ENCODE peak calls at places on chromosome 7, in eight cellular contexts. M is A549, T is IMR-90, E is breast epithelium, Y is tibial nerve, P is upper lobe of left lung, L is erythroblast, G is K562. O is an unnamed sample.

GRCh38 chr7:25519962-25520562 is 291.8 kb upstream of the NPVF start:
- DNase-seq in M (no peak), T (no peak), E (no peak), Y (no peak), P (no peak), L (no peak), G (no peak), O (no peak)

GRCh38 chr7:7911339-7911738 is 57.3 kb upstream of the GLCCI1 start:
- DNase-seq in M (no peak), T (peak), E (no peak), Y (no peak), P (no peak), L (no peak), G (no peak), O (peak)

GRCh38 chr7:22142593-22142992 is 196.9 kb upstream of the CDCA7L start:
- DNase-seq in M (no peak), T (no peak), E (no peak), Y (no peak), P (no peak), L (no peak), G (no peak), O (no peak)

GRCh38 chr7:81074406-81074805 is 155.6 kb upstream of the SEMA3C start:
- DNase-seq in M (no peak), T (no peak), E (no peak), Y (no peak), P (no peak), L (no peak), G (no peak), O (no peak)

GRCh38 chr7:27210441-27211083 is 10.7 kb upstream of the HOXA13 start:
- DNase-seq in M (peak), T (peak), E (no peak), Y (peak), P (no peak), L (peak), G (peak), O (no peak)

GRCh38 chr7:106345421-106346166 is 60.8 kb upstream of the NAMPT start:
- DNase-seq in M (no peak), T (peak), E (no peak), Y (no peak), P (no peak), L (no peak), G (peak), O (no peak)

GRCh38 chr7:117399820-117400422 is 27.4 kb downstream of the ASZ1 start:
- DNase-seq in M (peak), T (peak), E (no peak), Y (no peak), P (no peak), L (no peak), G (no peak), O (no peak)

GRCh38 chr7:98281757-98282652 is 519 bp downstream of the BRI3 start:
- DNase-seq in M (no peak), T (no peak), E (peak), Y (peak), P (no peak), L (peak), G (peak), O (no peak)

GRCh38 chr7:74625446-74625845 is 32.1 kb upstream of the GTF2I start:
- DNase-seq in M (no peak), T (peak), E (no peak), Y (no peak), P (peak), L (peak), G (peak), O (no peak)

GRCh38 chr7:90430614-90431445 is 27.6 kb downstream of the CLDN12 start:
- DNase-seq in M (no peak), T (peak), E (no peak), Y (no peak), P (no peak), L (no peak), G (no peak), O (no peak)

GRCh38 chr7:22962775-22963358 is 51.1 kb downstream of the HYCC1 start:
- DNase-seq in M (no peak), T (peak), E (no peak), Y (no peak), P (no peak), L (no peak), G (no peak), O (no peak)

GRCh38 chr7:139937685-139938084 is 108.6 kb downstream of the TBXAS1 start:
- DNase-seq in M (no peak), T (no peak), E (no peak), Y (no peak), P (peak), L (no peak), G (no peak), O (no peak)

GRCh38 chr7:92246363-92247101 is 758 bp downstream of the ANKIB1 start:
- DNase-seq in M (peak), T (peak), E (no peak), Y (no peak), P (no peak), L (peak), G (peak), O (peak)

DNA sequence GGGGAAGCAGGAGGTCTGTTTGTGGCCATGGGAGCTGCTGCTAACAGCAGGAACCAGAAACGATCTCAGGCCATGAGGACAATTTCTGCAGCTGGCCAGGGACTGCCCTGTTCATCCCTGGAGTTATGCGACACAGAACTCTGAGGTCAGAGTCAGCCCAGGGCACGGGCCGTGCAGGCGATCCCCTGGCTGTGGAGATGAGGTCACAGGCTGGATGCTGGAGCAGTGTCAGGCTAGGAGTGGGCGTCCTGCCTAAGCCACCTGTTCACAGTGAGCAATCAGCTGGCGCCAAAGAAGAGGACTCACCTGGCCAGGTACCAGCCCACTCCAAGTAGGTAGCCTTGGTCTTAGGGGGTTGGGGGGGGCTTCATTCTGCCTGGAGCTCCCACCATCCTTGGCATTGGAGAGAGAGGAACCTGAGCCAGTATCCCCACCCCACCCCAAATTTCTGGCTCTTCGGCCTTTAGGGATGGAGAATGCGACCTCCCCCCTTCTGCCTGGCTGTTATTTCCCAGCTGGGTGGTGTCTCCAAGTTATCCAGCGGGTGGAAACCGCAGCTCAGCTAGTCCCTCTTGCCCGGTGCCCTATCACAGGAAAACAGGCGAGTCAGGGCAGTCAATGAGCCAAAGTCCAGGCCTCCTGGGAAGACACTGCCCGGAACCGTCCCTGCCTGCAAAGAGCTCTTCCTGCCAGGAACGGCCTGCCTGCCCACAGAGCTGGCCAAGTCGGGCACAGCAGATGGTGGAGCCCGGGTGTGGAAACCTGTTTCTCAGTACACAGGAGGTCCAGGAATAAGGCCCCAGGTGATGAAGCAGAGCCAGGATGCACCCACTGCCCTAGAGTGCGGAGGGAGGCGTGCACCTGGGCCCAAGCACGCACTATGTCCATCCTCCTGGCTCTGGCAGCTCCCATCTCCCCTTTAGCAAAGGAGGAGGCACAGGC is 1.8 kb upstream of the TTYH3 start:
- DNase-seq in M (no peak), T (peak), E (peak), Y (no peak), P (no peak), L (no peak), G (no peak), O (peak)
- TF ChIP-seq POLR2A in M (no peak), T (no peak), E (no peak), Y (no peak), P (no peak), L (no peak), G (no peak), O (no peak)

GRCh38 chr7:1044189-1045037 is at the start of gene GPR146:
- DNase-seq in M (peak), T (peak), E (peak), Y (peak), P (peak), L (peak), G (peak), O (peak)
- TF ChIP-seq POLR2A in M (no peak), T (no peak), E (peak), Y (peak), P (peak), L (peak), G (no peak), O (peak)

GRCh38 chr7:100367251-100367620 is 6.1 kb upstream of the PILRA start:
- DNase-seq in M (no peak), T (no peak), E (no peak), Y (no peak), P (no peak), L (no peak), G (no peak), O (no peak)

GRCh38 chr7:100370746-100371145 is 2.5 kb upstream of the PILRA start:
- DNase-seq in M (no peak), T (no peak), E (no peak), Y (no peak), P (no peak), L (no peak), G (no peak), O (no peak)

GRCh38 chr7:100367676-100368613 is 5.3 kb upstream of the PILRA start:
- DNase-seq in M (no peak), T (no peak), E (no peak), Y (no peak), P (no peak), L (no peak), G (no peak), O (no peak)

GRCh38 chr7:100370303-100370702 is 3.0 kb upstream of the PILRA start:
- DNase-seq in M (no peak), T (no peak), E (no peak), Y (no peak), P (no peak), L (no peak), G (no peak), O (no peak)

DNA sequence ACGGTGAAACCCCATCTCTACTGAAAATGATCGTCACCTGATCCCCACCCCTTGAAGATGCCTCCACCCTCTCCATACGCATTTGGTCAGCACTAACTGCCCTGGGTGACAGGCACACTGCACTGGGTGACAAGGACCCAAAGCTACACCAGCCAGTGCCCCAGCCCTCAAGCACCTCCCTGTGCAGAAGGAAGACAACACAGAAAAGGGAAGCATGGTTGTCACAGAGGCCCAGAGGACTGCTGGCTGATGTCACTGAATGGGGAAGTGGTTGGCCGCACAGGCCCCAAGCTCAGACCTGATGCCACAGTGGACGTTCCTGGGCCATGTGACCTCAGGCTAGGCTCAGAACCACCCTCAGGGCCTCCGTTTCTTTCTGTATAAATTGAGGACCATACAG is 4.2 kb upstream of the PILRA start:
- DNase-seq in M (no peak), T (no peak), E (no peak), Y (no peak), P (peak), L (peak), G (peak), O (no peak)
- TF ChIP-seq POLR2A in M (no peak), T (no peak), E (no peak), Y (no peak), P (no peak), L (peak), G (peak), O (no peak)

GRCh38 chr7:101856488-101857357 is 39.3 kb downstream of the CUX1 start:
- DNase-seq in M (peak), T (peak), E (peak), Y (peak), P (peak), L (peak), G (peak), O (peak)
- TF ChIP-seq POLR2A in M (no peak), T (no peak), E (no peak), Y (no peak), P (no peak), L (no peak), G (peak), O (no peak)

GRCh38 chr7:99395616-99396327 is 12.6 kb downstream of the PDAP1 start:
- DNase-seq in M (no peak), T (no peak), E (no peak), Y (no peak), P (no peak), L (no peak), G (no peak), O (no peak)

GRCh38 chr7:99392659-99393362 is 15.6 kb downstream of the PDAP1 start:
- DNase-seq in M (no peak), T (no peak), E (peak), Y (peak), P (peak), L (peak), G (peak), O (no peak)

GRCh38 chr7:99394188-99394502 is 14.3 kb downstream of the PDAP1 start:
- DNase-seq in M (no peak), T (no peak), E (no peak), Y (no peak), P (no peak), L (no peak), G (no peak), O (no peak)

GRCh38 chr7:99392046-99392445 is 16.4 kb downstream of the PDAP1 start:
- DNase-seq in M (no peak), T (no peak), E (no peak), Y (no peak), P (no peak), L (no peak), G (no peak), O (no peak)

GRCh38 chr7:99393363-99394187 is 14.8 kb downstream of the PDAP1 start:
- DNase-seq in M (no peak), T (no peak), E (no peak), Y (no peak), P (no peak), L (no peak), G (no peak), O (no peak)
- TF ChIP-seq POLR2A in M (no peak), T (no peak), E (no peak), Y (no peak), P (no peak), L (no peak), G (peak), O (no peak)

GRCh38 chr7:151391358-151391730 is 18.5 kb downstream of the WDR86 start:
- DNase-seq in M (no peak), T (no peak), E (no peak), Y (no peak), P (no peak), L (no peak), G (no peak), O (no peak)

GRCh38 chr7:151389096-151389767 is 20.6 kb downstream of the WDR86 start:
- DNase-seq in M (no peak), T (no peak), E (no peak), Y (no peak), P (no peak), L (no peak), G (no peak), O (no peak)

GRCh38 chr7:151392002-151392401 is 17.8 kb downstream of the WDR86 start:
- DNase-seq in M (no peak), T (no peak), E (no peak), Y (no peak), P (no peak), L (no peak), G (no peak), O (no peak)

GRCh38 chr7:151389768-151390593 is 19.9 kb downstream of the WDR86 start:
- DNase-seq in M (no peak), T (no peak), E (no peak), Y (no peak), P (no peak), L (no peak), G (no peak), O (no peak)

GRCh38 chr7:151390594-151391357 is 19.1 kb downstream of the WDR86 start:
- DNase-seq in M (no peak), T (no peak), E (no peak), Y (no peak), P (no peak), L (no peak), G (peak), O (no peak)
- TF ChIP-seq POLR2A in M (no peak), T (no peak), E (no peak), Y (no peak), P (no peak), L (no peak), G (no peak), O (no peak)

DNA sequence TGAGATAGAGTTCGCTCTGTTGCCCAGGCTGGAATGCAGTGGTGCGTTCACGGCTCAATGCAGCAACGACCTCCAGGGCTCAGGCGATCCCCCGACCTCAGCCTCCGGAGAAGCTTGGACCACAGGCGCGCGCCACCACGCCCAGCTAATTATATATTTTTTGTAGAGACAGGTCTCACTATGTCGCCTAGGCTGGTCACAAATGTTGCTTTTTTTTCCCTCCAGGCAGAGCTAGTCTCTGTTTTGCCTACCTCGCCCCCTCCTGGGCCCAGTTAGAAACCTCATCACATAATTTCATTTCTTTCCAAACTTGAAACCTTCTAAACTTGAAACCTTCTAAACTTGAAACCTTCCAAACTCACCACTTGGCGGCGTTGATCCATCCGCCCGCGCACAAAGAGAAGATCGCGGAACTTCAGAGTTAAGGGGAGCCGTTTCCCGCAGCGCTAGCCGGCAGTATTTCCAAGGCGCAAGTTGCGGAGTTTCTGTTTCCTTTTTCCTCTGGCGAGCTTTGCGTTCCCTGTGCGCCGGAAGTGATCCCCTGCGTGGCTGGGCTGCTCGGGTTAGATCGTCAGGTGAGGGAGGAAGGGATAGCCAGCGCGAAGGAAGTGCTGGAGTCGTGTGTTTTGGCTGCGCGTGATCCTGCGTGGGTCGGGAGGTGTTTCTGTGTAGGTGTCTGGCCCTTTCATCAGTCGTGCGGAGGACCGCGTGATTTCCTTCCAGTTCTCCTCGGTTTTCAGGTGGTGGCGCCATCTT is at the start of gene SSBP1:
- DNase-seq in M (peak), T (peak), E (peak), Y (peak), P (peak), L (peak), G (peak), O (peak)
- TF ChIP-seq POLR2A in M (peak), T (peak), E (peak), Y (no peak), P (peak), L (peak), G (peak), O (peak)

DNA sequence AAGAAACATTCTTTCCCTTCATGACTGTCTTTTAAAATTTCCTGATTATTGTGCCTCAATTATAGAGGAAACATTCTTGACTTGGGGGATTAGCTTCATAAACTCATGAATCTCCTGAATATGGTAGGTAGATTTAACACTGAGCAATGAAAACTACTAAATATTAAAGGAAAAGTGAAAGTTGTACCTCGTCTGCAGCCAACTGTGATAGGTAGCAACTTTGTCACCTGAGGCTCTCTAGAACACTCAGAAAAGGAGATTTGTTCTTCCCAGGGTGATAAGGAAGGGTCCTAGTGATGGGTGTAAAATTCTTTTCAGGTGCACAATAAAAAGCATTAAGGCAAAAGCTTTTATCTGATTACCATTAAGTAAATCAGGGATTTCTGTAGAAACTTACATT is 78.1 kb downstream of the AHR start:
- DNase-seq in M (no peak), T (no peak), E (no peak), Y (no peak), P (no peak), L (no peak), G (no peak), O (no peak)
- TF ChIP-seq POLR2A in M (no peak), T (no peak), E (no peak), Y (no peak), P (no peak), L (no peak), G (no peak), O (no peak)

GRCh38 chr7:66497346-66497745 is 131.3 kb upstream of the KCTD7 start:
- DNase-seq in M (no peak), T (no peak), E (no peak), Y (no peak), P (no peak), L (no peak), G (no peak), O (no peak)
- TF ChIP-seq POLR2A in M (no peak), T (no peak), E (no peak), Y (no peak), P (no peak), L (no peak), G (no peak), O (no peak)

DNA sequence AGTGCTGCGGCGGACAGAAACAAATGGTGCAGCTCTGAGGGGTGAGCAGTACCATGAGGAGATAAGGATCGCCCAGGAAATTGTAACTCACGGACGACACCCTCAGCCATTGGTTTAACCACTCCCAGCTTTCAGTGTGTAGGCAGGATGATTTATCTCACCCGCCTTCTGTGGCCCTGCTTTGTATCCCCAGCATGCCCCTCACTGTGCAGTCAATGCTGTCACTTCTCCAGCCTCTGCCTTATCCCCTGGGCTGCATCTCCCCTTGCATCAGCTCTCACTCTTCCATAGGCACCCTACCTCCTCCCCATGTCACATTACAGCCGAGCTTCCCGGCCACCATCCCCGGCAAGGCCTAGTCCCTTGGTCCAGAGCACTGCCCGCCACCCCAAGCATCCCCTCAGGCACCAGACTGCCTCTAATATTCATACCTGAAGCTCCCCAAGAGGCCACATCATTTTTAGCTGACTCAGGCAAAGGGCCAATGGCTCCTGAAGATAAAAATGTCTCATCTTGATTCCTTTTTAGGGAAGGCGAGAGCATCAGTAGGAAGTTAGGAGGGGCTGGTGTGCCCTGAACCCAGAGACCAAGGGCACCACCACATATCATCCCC is 77.1 kb downstream of the CARD11 start:
- DNase-seq in M (no peak), T (no peak), E (no peak), Y (no peak), P (peak), L (no peak), G (peak), O (no peak)
- TF ChIP-seq POLR2A in M (no peak), T (no peak), E (no peak), Y (no peak), P (no peak), L (no peak), G (no peak), O (no peak)

O was measured in H54.